ENCODE peak calls at places on chromosomes 11 and 22, in eight cellular contexts. O, V, Q, U, B, W, J and E are unnamed samples.

GRCh38 chr11:105202844-105203548 is 63.4 kb upstream of the CARD18 start:
- DNase-seq in V (no peak), W (no peak), J (peak), Q (no peak), B (no peak), U (no peak), O (no peak), E (no peak)

GRCh38 chr11:33329705-33330329 is 72.6 kb downstream of the HIPK3 start:
- DNase-seq in O (peak), B (no peak), J (peak), U (peak), V (no peak), W (peak), Q (peak), E (no peak)

GRCh38 chr11:7160814-7161489 is 72.2 kb downstream of the RBMXL2 start:
- DNase-seq in V (no peak), B (no peak), O (no peak), Q (no peak), U (no peak), W (no peak), J (no peak), E (no peak)

GRCh38 chr11:119446434-119446833 is 23.5 kb upstream of the THY1 start:
- DNase-seq in O (no peak), J (no peak), W (no peak), Q (no peak), V (no peak), B (no peak), U (no peak), E (peak)

GRCh38 chr11:80846979-80847378 is 1406.1 kb upstream of the TENM4 start:
- DNase-seq in V (no peak), U (no peak), Q (no peak), B (no peak), J (no peak), O (no peak), W (no peak), E (no peak)

GRCh38 chr11:2704896-2705606 is 5.3 kb upstream of the KCNQ1OT1 start:
- DNase-seq in W (peak), J (no peak), U (no peak), B (no peak), O (no peak), Q (no peak), V (no peak), E (no peak)

GRCh38 chr11:27658535-27659236 is 41.6 kb downstream of the BDNF start:
- DNase-seq in J (no peak), O (no peak), B (no peak), V (no peak), W (no peak), U (no peak), Q (no peak), E (no peak)

GRCh38 chr22:48941903-48942625 is 885.6 kb downstream of the BRD1 start:
- DNase-seq in O (no peak), B (no peak), V (no peak), W (peak), U (no peak), Q (peak), J (no peak), E (peak)

GRCh38 chr11:106131998-106132397 is 54.5 kb downstream of the AASDHPPT start:
- DNase-seq in Q (no peak), B (no peak), U (no peak), W (no peak), J (no peak), V (no peak), O (no peak), E (no peak)

GRCh38 chr11:20308601-20309000 is 54.9 kb upstream of the HTATIP2 start:
- DNase-seq in J (no peak), U (no peak), Q (no peak), W (no peak), V (no peak), B (no peak), O (no peak), E (no peak)

GRCh38 chr11:1936781-1937615 is 10.1 kb upstream of the MRPL23 start:
- DNase-seq in B (no peak), U (no peak), W (peak), Q (peak), J (no peak), V (no peak), O (no peak), E (no peak)

GRCh38 chr11:86582898-86583297 is 89.5 kb downstream of the ME3 start:
- DNase-seq in U (no peak), W (no peak), J (no peak), O (no peak), V (no peak), Q (no peak), B (no peak), E (no peak)

GRCh38 chr11:13878077-13878476 is 84.4 kb upstream of the SPON1 start:
- DNase-seq in U (no peak), J (no peak), V (no peak), B (no peak), Q (no peak), W (no peak), O (no peak), E (no peak)

GRCh38 chr11:117037279-117037951 is 60.8 kb downstream of the SIK3 start:
- DNase-seq in V (no peak), U (no peak), J (no peak), O (no peak), W (no peak), B (no peak), Q (no peak), E (no peak)

GRCh38 chr11:1881442-1882264 is 10.0 kb downstream of the PRR33 start:
- DNase-seq in O (no peak), W (peak), B (no peak), J (no peak), Q (peak), V (no peak), U (no peak), E (no peak)

GRCh38 chr11:112785717-112786116 is 175.5 kb upstream of the NCAM1 start:
- DNase-seq in V (no peak), O (no peak), J (no peak), Q (no peak), B (no peak), W (no peak), U (peak), E (no peak)

GRCh38 chr11:17753641-17754040 is 19.1 kb downstream of the KCNC1 start:
- DNase-seq in W (no peak), O (no peak), B (no peak), U (no peak), V (no peak), J (no peak), Q (no peak), E (no peak)

GRCh38 chr11:86977441-86978050 is 22.4 kb upstream of the FZD4 start:
- DNase-seq in O (no peak), V (no peak), B (no peak), Q (no peak), U (no peak), W (no peak), J (no peak), E (no peak)

GRCh38 chr11:746289-747175 is 732 bp upstream of the TALDO1 start:
- DNase-seq in B (no peak), Q (no peak), J (peak), U (peak), O (no peak), V (no peak), W (peak), E (no peak)

GRCh38 chr11:47943721-47944554 is 36.4 kb upstream of the PTPRJ start:
- DNase-seq in O (peak), V (no peak), U (no peak), B (no peak), J (no peak), W (no peak), Q (no peak), E (no peak)

GRCh38 chr11:71379722-71380121 is 68.5 kb downstream of the DHCR7 start:
- DNase-seq in U (no peak), V (no peak), Q (no peak), O (no peak), B (no peak), W (no peak), J (no peak), E (no peak)

GRCh38 chr22:37904572-37905533 is 1.2 kb upstream of the MICALL1 start:
- DNase-seq in U (peak), W (peak), V (no peak), O (peak), J (peak), B (peak), Q (peak), E (no peak)

GRCh38 chr11:88384004-88384677 is 46.6 kb upstream of the CTSC start:
- DNase-seq in B (no peak), V (no peak), Q (no peak), O (peak), U (peak), W (no peak), J (no peak), E (no peak)

GRCh38 chr11:14148653-14149273 is 186.2 kb downstream of the SPON1 start:
- DNase-seq in B (no peak), O (peak), U (peak), Q (no peak), W (no peak), V (no peak), J (no peak), E (no peak)

GRCh38 chr22:26887456-26887855 is 230.1 kb downstream of the MIAT start:
- DNase-seq in B (no peak), V (no peak), W (no peak), Q (no peak), U (peak), J (no peak), O (no peak), E (peak)

GRCh38 chr11:128565881-128566280 is 21.5 kb downstream of the ETS1 start:
- DNase-seq in U (no peak), O (no peak), V (no peak), W (no peak), B (no peak), J (peak), Q (no peak), E (no peak)

GRCh38 chr11:118572914-118573550 is 823 bp downstream of the ARCN1 start:
- DNase-seq in W (no peak), O (peak), B (no peak), Q (no peak), J (no peak), V (no peak), U (peak), E (peak)

GRCh38 chr11:67271548-67272284 is 5.4 kb downstream of the GRK2 start:
- DNase-seq in V (peak), U (no peak), Q (peak), W (peak), O (no peak), J (no peak), B (peak), E (no peak)

GRCh38 chr11:106585061-106585460 is 433.2 kb downstream of the GUCY1A2 start:
- DNase-seq in B (no peak), V (no peak), O (no peak), J (no peak), U (peak), W (no peak), Q (no peak), E (no peak)

GRCh38 chr22:44600386-44600785 is 101.6 kb upstream of the PRR5 start:
- DNase-seq in J (no peak), W (no peak), O (no peak), U (no peak), V (no peak), Q (no peak), B (no peak), E (no peak)

GRCh38 chr11:105135873-105136272 is 3.7 kb downstream of the CARD18 start:
- DNase-seq in W (no peak), B (no peak), O (no peak), J (no peak), V (no peak), Q (no peak), U (no peak), E (no peak)

GRCh38 chr22:18035740-18036139 is 11.4 kb upstream of the MICAL3 start:
- DNase-seq in V (no peak), O (peak), J (peak), W (no peak), U (peak), Q (peak), B (no peak), E (no peak)

GRCh38 chr11:79092791-79093313 is 348.0 kb downstream of the TENM4 start:
- DNase-seq in B (no peak), W (peak), O (no peak), J (no peak), V (no peak), U (peak), Q (no peak), E (no peak)

GRCh38 chr11:123238297-123238696 is 43.2 kb upstream of the CLMP start:
- DNase-seq in V (peak), B (no peak), Q (no peak), J (peak), W (peak), O (no peak), U (peak), E (peak)

GRCh38 chr22:36267896-36268485 is 15.1 kb downstream of the APOL1 start:
- DNase-seq in J (no peak), O (no peak), B (no peak), Q (peak), U (no peak), V (no peak), W (no peak), E (no peak)

GRCh38 chr11:41720761-41721160 is 261.3 kb upstream of the LRRC4C start:
- DNase-seq in B (no peak), U (no peak), W (no peak), J (no peak), O (no peak), V (no peak), Q (no peak), E (no peak)

GRCh38 chr11:489610-490185 is 17.3 kb downstream of the RNH1 start:
- DNase-seq in U (no peak), O (no peak), J (no peak), B (no peak), V (no peak), Q (no peak), W (no peak), E (no peak)

GRCh38 chr11:72314600-72315386 is 70.8 kb upstream of the PHOX2A start:
- DNase-seq in V (no peak), W (no peak), J (no peak), U (no peak), O (no peak), B (no peak), Q (no peak), E (no peak)

GRCh38 chr22:32378703-32379272 is 21.1 kb downstream of the RFPL3 start:
- DNase-seq in W (no peak), V (no peak), J (peak), B (no peak), Q (no peak), U (peak), O (peak), E (no peak)

GRCh38 chr22:41022470-41023298 is 69.7 kb upstream of the EP300 start:
- DNase-seq in Q (peak), O (peak), B (peak), J (peak), V (peak), U (peak), W (peak), E (peak)

GRCh38 chr22:41023299-41023623 is 69.1 kb upstream of the EP300 start:
- DNase-seq in B (no peak), J (peak), U (no peak), W (no peak), V (no peak), Q (no peak), O (no peak), E (no peak)

GRCh38 chr22:41021039-41021654 is 70.0 kb downstream of the RBX1 start:
- DNase-seq in J (peak), Q (no peak), V (no peak), O (no peak), W (peak), B (peak), U (no peak), E (no peak)

DNA sequence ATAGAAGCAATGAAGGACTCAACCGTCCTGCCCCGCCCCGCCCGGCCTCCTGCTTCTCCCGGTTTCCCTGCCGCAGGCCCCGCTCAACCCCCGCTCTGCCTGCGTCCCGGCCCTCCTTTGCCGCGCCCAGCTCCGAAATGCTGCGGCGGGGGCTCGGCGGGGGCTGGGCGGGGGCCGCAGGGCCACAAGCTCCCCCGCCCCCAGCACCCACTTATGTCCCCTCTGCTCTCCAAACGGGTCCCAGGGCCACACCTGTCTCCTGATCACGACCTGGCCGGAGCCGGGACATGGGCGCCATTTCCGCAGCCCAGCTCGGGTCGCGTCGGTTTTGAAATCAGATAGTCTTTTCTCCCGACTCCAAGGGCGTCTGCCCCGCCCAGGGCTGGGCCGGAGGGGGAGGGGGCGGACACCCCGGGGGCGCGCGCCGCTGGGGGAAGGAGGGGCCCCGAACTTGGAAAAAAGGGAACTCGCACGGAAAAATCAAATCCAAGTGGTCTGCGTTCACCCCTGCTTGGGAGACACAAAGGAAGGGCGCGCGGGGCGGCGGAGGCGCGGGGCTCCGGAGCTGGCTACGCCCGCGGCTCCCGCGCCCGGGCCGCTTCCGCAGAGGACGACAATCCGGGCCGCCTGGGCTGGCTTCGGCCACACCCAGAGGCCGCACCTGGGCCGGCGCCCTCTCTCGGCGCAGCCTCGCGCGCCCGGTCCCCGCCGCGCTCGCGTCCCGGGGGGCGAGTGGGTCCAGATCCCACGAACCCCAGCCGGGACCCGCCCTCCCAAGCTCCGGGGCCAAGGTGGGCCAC is 70.5 kb upstream of the EP300 start:
- DNase-seq in B (peak), J (peak), V (peak), Q (peak), W (peak), U (peak), O (peak), E (no peak)
- TF ChIP-seq POLR2A in B (no peak), J (peak), V (peak), Q (no peak), W (peak), U (no peak), O (peak), E (peak)

GRCh38 chr11:83840326-83840725 is 554.2 kb upstream of the CCDC90B start:
- DNase-seq in W (no peak), V (no peak), U (no peak), O (no peak), B (no peak), J (no peak), Q (no peak), E (no peak)

GRCh38 chr11:83831929-83832328 is 545.8 kb upstream of the CCDC90B start:
- DNase-seq in J (no peak), O (no peak), B (no peak), W (no peak), V (no peak), U (no peak), Q (no peak), E (no peak)

GRCh38 chr11:83836883-83837654 is 550.9 kb upstream of the CCDC90B start:
- DNase-seq in U (peak), O (peak), Q (peak), V (no peak), B (peak), J (peak), W (peak), E (no peak)

GRCh38 chr11:83835423-83835822 is 549.3 kb upstream of the CCDC90B start:
- DNase-seq in U (peak), V (no peak), B (no peak), O (no peak), W (no peak), Q (no peak), J (no peak), E (no peak)
- H3K27ac ChIP-seq in U (no peak), V (no peak), B (no peak), O (no peak), W (no peak), Q (no peak), J (no peak), E (peak)

GRCh38 chr22:46193898-46194310 is 43.6 kb downstream of the PPARA start:
- DNase-seq in V (no peak), J (no peak), U (no peak), O (no peak), Q (peak), B (no peak), W (no peak), E (no peak)
- TF ChIP-seq POLR2A in V (no peak), J (no peak), U (no peak), O (no peak), Q (no peak), B (no peak), W (no peak), E (no peak)

GRCh38 chr11:68354181-68354872 is 41.9 kb downstream of the LRP5 start:
- DNase-seq in J (peak), Q (peak), B (peak), W (peak), O (peak), V (peak), U (peak), E (peak)
- H3K27ac ChIP-seq in J (peak), Q (peak), B (peak), W (peak), O (peak), V (peak), U (peak), E (peak)

GRCh38 chr11:65546217-65546958 is 11.8 kb downstream of the LTBP3 start:
- DNase-seq in J (peak), O (peak), U (no peak), B (peak), V (peak), Q (peak), W (peak), E (peak)
- TF ChIP-seq POLR2A in J (no peak), O (no peak), U (no peak), B (no peak), V (no peak), Q (peak), W (no peak), E (no peak)

GRCh38 chr22:46374663-46375474 is 39.4 kb downstream of the TRMU start:
- DNase-seq in Q (no peak), B (no peak), W (no peak), O (no peak), J (peak), U (no peak), V (no peak), E (no peak)

GRCh38 chr22:46372686-46373085 is 37.2 kb downstream of the TRMU start:
- DNase-seq in J (no peak), O (no peak), V (no peak), U (no peak), Q (no peak), B (peak), W (no peak), E (no peak)

GRCh38 chr22:46376096-46376495 is 40.6 kb downstream of the TRMU start:
- DNase-seq in J (no peak), V (no peak), O (no peak), W (no peak), B (no peak), Q (no peak), U (no peak), E (no peak)

GRCh38 chr22:46373166-46373565 is 37.7 kb downstream of the TRMU start:
- DNase-seq in J (peak), O (no peak), W (no peak), U (no peak), V (no peak), B (no peak), Q (peak), E (no peak)

GRCh38 chr22:46373838-46374662 is 38.5 kb downstream of the TRMU start:
- DNase-seq in B (peak), U (no peak), Q (no peak), O (no peak), W (no peak), V (no peak), J (no peak), E (no peak)
- H3K27ac ChIP-seq in B (no peak), U (no peak), Q (no peak), O (peak), W (no peak), V (no peak), J (no peak), E (no peak)

DNA sequence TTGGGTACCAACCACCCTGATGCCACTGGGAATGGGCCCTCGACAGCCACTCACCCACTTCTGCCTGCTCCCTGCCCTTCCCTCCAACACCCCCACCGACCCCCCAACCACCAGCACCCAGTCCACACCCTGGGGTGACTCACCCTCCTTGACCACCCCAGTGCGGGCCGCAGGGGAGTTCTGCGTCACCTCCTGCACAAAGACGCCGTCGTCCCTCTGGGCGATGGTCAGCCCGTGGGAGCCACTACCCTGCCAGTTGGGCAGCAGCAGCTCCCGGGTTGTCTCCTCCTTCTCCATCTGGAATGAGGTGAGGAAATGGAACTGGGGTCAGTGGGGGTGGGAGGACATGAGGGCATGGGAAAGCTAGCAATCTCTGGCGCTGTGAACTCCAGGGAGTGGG is 10.8 kb downstream of the AHNAK start:
- DNase-seq in J (no peak), V (no peak), Q (no peak), B (no peak), O (no peak), U (no peak), W (no peak), E (no peak)
- TF ChIP-seq POLR2A in J (no peak), V (no peak), Q (no peak), B (no peak), O (no peak), U (no peak), W (no peak), E (no peak)